ENCODE peak calls at places on chromosomes 6 and 20, in five cellular contexts. One of them, this sample, is unnamed.
A peak's percentile ranks its signal among the peaks of the same experiment; 100 is the strongest.

GRCh38 chr6:25405442-25405841 is 126.3 kb downstream of the CARMIL1 start:
- DNase-seq in cardiac muscle cell: no peak
- DNase-seq in neural progenitor cell: no peak
- DNase-seq in pancreas: no peak
- DNase-seq in right cardiac atrium: no peak
- DNase-seq in this sample: no peak

GRCh38 chr6:23851551-23851950 is 274.5 kb upstream of the NRSN1 start:
- DNase-seq in cardiac muscle cell: no peak
- DNase-seq in right cardiac atrium: no peak
- DNase-seq in neural progenitor cell: no peak
- DNase-seq in pancreas: no peak
- DNase-seq in this sample: no peak

GRCh38 chr20:24560571-24561485 is 91.4 kb downstream of the SYNDIG1 start:
- DNase-seq in pancreas: no peak
- DNase-seq in right cardiac atrium: no peak
- DNase-seq in neural progenitor cell: no peak
- DNase-seq in cardiac muscle cell: no peak
- DNase-seq in this sample: no peak

GRCh38 chr6:2351807-2352431 is 106.5 kb upstream of the GMDS start:
- DNase-seq in pancreas: no peak
- DNase-seq in cardiac muscle cell: no peak
- DNase-seq in neural progenitor cell: no peak
- DNase-seq in right cardiac atrium: peak; percentile 30
- DNase-seq in this sample: no peak

GRCh38 chr6:43887340-43887858 is 117.4 kb downstream of the VEGFA start:
- DNase-seq in pancreas: peak; percentile 58
- DNase-seq in cardiac muscle cell: no peak
- DNase-seq in right cardiac atrium: no peak
- DNase-seq in neural progenitor cell: no peak
- DNase-seq in this sample: no peak

GRCh38 chr6:76633259-76633658 is 560.8 kb upstream of the IMPG1 start:
- DNase-seq in cardiac muscle cell: no peak
- DNase-seq in pancreas: no peak
- DNase-seq in neural progenitor cell: peak; percentile 47
- DNase-seq in right cardiac atrium: no peak
- DNase-seq in this sample: no peak

GRCh38 chr6:81834141-81834621 is 81.7 kb upstream of the TENT5A start:
- DNase-seq in neural progenitor cell: no peak
- DNase-seq in right cardiac atrium: peak; percentile 74
- DNase-seq in pancreas: no peak
- DNase-seq in cardiac muscle cell: no peak
- DNase-seq in this sample: peak; percentile 58

GRCh38 chr20:43904195-43904594 is 10.5 kb upstream of the TOX2 start:
- DNase-seq in pancreas: no peak
- DNase-seq in cardiac muscle cell: no peak
- DNase-seq in right cardiac atrium: no peak
- DNase-seq in neural progenitor cell: peak; percentile 83
- DNase-seq in this sample: no peak

GRCh38 chr6:21750479-21751018 is 157.0 kb downstream of the SOX4 start:
- DNase-seq in pancreas: no peak
- DNase-seq in cardiac muscle cell: no peak
- DNase-seq in right cardiac atrium: no peak
- DNase-seq in neural progenitor cell: no peak
- DNase-seq in this sample: no peak

GRCh38 chr6:133761706-133762105 is 127.2 kb upstream of the TCF21 start:
- DNase-seq in cardiac muscle cell: no peak
- DNase-seq in right cardiac atrium: no peak
- DNase-seq in neural progenitor cell: no peak
- DNase-seq in pancreas: no peak
- DNase-seq in this sample: no peak

GRCh38 chr6:24489881-24490280 is 503 bp upstream of the GPLD1 start:
- DNase-seq in neural progenitor cell: no peak
- DNase-seq in pancreas: no peak
- DNase-seq in cardiac muscle cell: no peak
- DNase-seq in right cardiac atrium: no peak
- DNase-seq in this sample: no peak

GRCh38 chr20:3679749-3680700 is 1.8 kb downstream of the ADAM33 start:
- DNase-seq in neural progenitor cell: peak; percentile 27
- DNase-seq in pancreas: no peak
- DNase-seq in right cardiac atrium: peak; percentile 80
- DNase-seq in cardiac muscle cell: no peak
- DNase-seq in this sample: peak; percentile 56

GRCh38 chr6:43491750-43492661 is 14.6 kb downstream of the TJAP1 start:
- DNase-seq in cardiac muscle cell: no peak
- DNase-seq in pancreas: no peak
- DNase-seq in neural progenitor cell: no peak
- DNase-seq in right cardiac atrium: peak; percentile 87
- DNase-seq in this sample: peak; percentile 88

GRCh38 chr20:47150403-47151152 is 205.9 kb downstream of the ZMYND8 start:
- DNase-seq in neural progenitor cell: peak; percentile 91
- DNase-seq in pancreas: no peak
- DNase-seq in right cardiac atrium: peak; percentile 60
- DNase-seq in cardiac muscle cell: peak; percentile 80
- DNase-seq in this sample: peak; percentile 46

GRCh38 chr6:31210119-31210518 is 39.6 kb upstream of the POU5F1 start:
- DNase-seq in cardiac muscle cell: no peak
- DNase-seq in pancreas: no peak
- DNase-seq in neural progenitor cell: no peak
- DNase-seq in right cardiac atrium: no peak
- DNase-seq in this sample: no peak

GRCh38 chr6:39051399-39052122 is 3.0 kb downstream of the GLP1R start:
- DNase-seq in neural progenitor cell: no peak
- DNase-seq in pancreas: peak; percentile 52
- DNase-seq in right cardiac atrium: no peak
- DNase-seq in cardiac muscle cell: no peak
- DNase-seq in this sample: no peak

GRCh38 chr6:14354919-14355572 is 237.5 kb downstream of the CD83 start:
- DNase-seq in neural progenitor cell: no peak
- DNase-seq in pancreas: no peak
- DNase-seq in cardiac muscle cell: no peak
- DNase-seq in right cardiac atrium: peak; percentile 72
- DNase-seq in this sample: peak; percentile 69

GRCh38 chr20:45436732-45437485 is 21.0 kb downstream of the PIGT start:
- DNase-seq in pancreas: peak; percentile 96
- DNase-seq in right cardiac atrium: peak; percentile 89
- DNase-seq in neural progenitor cell: peak; percentile 90
- DNase-seq in cardiac muscle cell: peak; percentile 92
- DNase-seq in this sample: peak; percentile 91

GRCh38 chr20:24164360-24164759 is 175.8 kb upstream of the GGTLC1 start:
- DNase-seq in cardiac muscle cell: peak; percentile 34
- DNase-seq in pancreas: no peak
- DNase-seq in right cardiac atrium: no peak
- DNase-seq in neural progenitor cell: peak; percentile 38
- DNase-seq in this sample: no peak

GRCh38 chr6:47769951-47770350 is 11.9 kb upstream of the OPN5 start:
- DNase-seq in cardiac muscle cell: no peak
- DNase-seq in neural progenitor cell: no peak
- DNase-seq in right cardiac atrium: no peak
- DNase-seq in pancreas: no peak
- DNase-seq in this sample: no peak

GRCh38 chr6:78383968-78384367 is 483.4 kb upstream of the IRAK1BP1 start:
- DNase-seq in cardiac muscle cell: no peak
- DNase-seq in right cardiac atrium: no peak
- DNase-seq in pancreas: no peak
- DNase-seq in neural progenitor cell: no peak
- DNase-seq in this sample: no peak

GRCh38 chr6:32177182-32177787 is 920 bp upstream of the RNF5 start:
- DNase-seq in pancreas: no peak
- DNase-seq in right cardiac atrium: no peak
- DNase-seq in cardiac muscle cell: peak; percentile 77
- DNase-seq in neural progenitor cell: peak; percentile 83
- DNase-seq in this sample: no peak

GRCh38 chr6:139250296-139251274 is 41.2 kb downstream of the TXLNB start:
- DNase-seq in right cardiac atrium: peak; percentile 48
- DNase-seq in cardiac muscle cell: peak; percentile 73
- DNase-seq in neural progenitor cell: peak; percentile 80
- DNase-seq in pancreas: peak; percentile 65
- DNase-seq in this sample: peak; percentile 52

GRCh38 chr6:115613488-115613887 is 447.2 kb downstream of the FRK start:
- DNase-seq in pancreas: no peak
- DNase-seq in neural progenitor cell: no peak
- DNase-seq in cardiac muscle cell: no peak
- DNase-seq in right cardiac atrium: no peak
- DNase-seq in this sample: no peak

GRCh38 chr6:136117081-136117480 is 133.0 kb downstream of the MTFR2 start:
- DNase-seq in cardiac muscle cell: no peak
- DNase-seq in neural progenitor cell: no peak
- DNase-seq in right cardiac atrium: no peak
- DNase-seq in pancreas: no peak
- DNase-seq in this sample: no peak

GRCh38 chr6:158043008-158043407 is 61.3 kb downstream of the SYNJ2 start:
- DNase-seq in neural progenitor cell: no peak
- DNase-seq in pancreas: peak; percentile 54
- DNase-seq in right cardiac atrium: no peak
- DNase-seq in cardiac muscle cell: no peak
- DNase-seq in this sample: peak; percentile 19

GRCh38 chr6:42007753-42008528 is 42.4 kb upstream of the TAF8 start:
- DNase-seq in neural progenitor cell: no peak
- DNase-seq in pancreas: no peak
- DNase-seq in right cardiac atrium: no peak
- DNase-seq in cardiac muscle cell: no peak
- DNase-seq in this sample: no peak

GRCh38 chr20:8020314-8021079 is 936 bp upstream of the TMX4 start:
- DNase-seq in neural progenitor cell: no peak
- DNase-seq in right cardiac atrium: no peak
- DNase-seq in cardiac muscle cell: no peak
- DNase-seq in pancreas: no peak
- DNase-seq in this sample: no peak

GRCh38 chr6:56091159-56091869 is 156.1 kb downstream of the COL21A1 start:
- DNase-seq in right cardiac atrium: no peak
- DNase-seq in cardiac muscle cell: peak; percentile 10
- DNase-seq in pancreas: no peak
- DNase-seq in neural progenitor cell: no peak
- DNase-seq in this sample: no peak

GRCh38 chr6:148451690-148452089 is 109.1 kb downstream of the SASH1 start:
- DNase-seq in pancreas: no peak
- DNase-seq in neural progenitor cell: no peak
- DNase-seq in cardiac muscle cell: no peak
- DNase-seq in right cardiac atrium: no peak
- DNase-seq in this sample: no peak

GRCh38 chr6:160455484-160456213 is 107.5 kb downstream of the SLC22A3 start:
- DNase-seq in right cardiac atrium: peak; percentile 40
- DNase-seq in pancreas: peak; percentile 78
- DNase-seq in neural progenitor cell: peak; percentile 70
- DNase-seq in cardiac muscle cell: peak; percentile 67
- DNase-seq in this sample: peak; percentile 45

GRCh38 chr6:104281370-104281769 is 578.3 kb downstream of the HACE1 start:
- DNase-seq in pancreas: no peak
- DNase-seq in right cardiac atrium: no peak
- DNase-seq in neural progenitor cell: no peak
- DNase-seq in cardiac muscle cell: no peak
- DNase-seq in this sample: no peak

GRCh38 chr6:118908441-118908840 is 14.5 kb downstream of the ASF1A start:
- DNase-seq in right cardiac atrium: no peak
- DNase-seq in cardiac muscle cell: no peak
- DNase-seq in neural progenitor cell: no peak
- DNase-seq in pancreas: no peak
- DNase-seq in this sample: no peak

GRCh38 chr6:146090474-146090873 is 61.6 kb downstream of the GRM1 start:
- DNase-seq in right cardiac atrium: no peak
- DNase-seq in neural progenitor cell: no peak
- DNase-seq in pancreas: no peak
- DNase-seq in cardiac muscle cell: no peak
- DNase-seq in this sample: no peak

GRCh38 chr20:2299301-2299700 is 3.5 kb downstream of the TGM3 start:
- DNase-seq in neural progenitor cell: no peak
- DNase-seq in right cardiac atrium: peak; percentile 45
- DNase-seq in cardiac muscle cell: no peak
- DNase-seq in pancreas: no peak
- DNase-seq in this sample: peak; percentile 25

GRCh38 chr6:35497571-35498406 is 910 bp upstream of the TEAD3 start:
- DNase-seq in right cardiac atrium: peak; percentile 85
- DNase-seq in pancreas: peak; percentile 73
- DNase-seq in cardiac muscle cell: peak; percentile 66
- DNase-seq in neural progenitor cell: peak; percentile 67
- DNase-seq in this sample: peak; percentile 83

GRCh38 chr6:144712541-144712940 is 427.4 kb downstream of the UTRN start:
- DNase-seq in neural progenitor cell: no peak
- DNase-seq in pancreas: no peak
- DNase-seq in cardiac muscle cell: no peak
- DNase-seq in right cardiac atrium: no peak
- DNase-seq in this sample: no peak

GRCh38 chr6:4829089-4829488 is 52.9 kb downstream of the CDYL start:
- DNase-seq in neural progenitor cell: no peak
- DNase-seq in cardiac muscle cell: no peak
- DNase-seq in right cardiac atrium: no peak
- DNase-seq in pancreas: no peak
- DNase-seq in this sample: no peak
- H3K4me1 ChIP-seq in neural progenitor cell: no peaks in the 10 kb centered on the region
- H3K4me1 ChIP-seq in cardiac muscle cell: no peaks in the 10 kb centered on the region
- H3K4me1 ChIP-seq in right cardiac atrium: no peaks in the 10 kb centered on the region
- H3K4me1 ChIP-seq in pancreas: no peaks in the 10 kb centered on the region
- H3K4me1 ChIP-seq in this sample: no peaks in the 10 kb centered on the region

DNA sequence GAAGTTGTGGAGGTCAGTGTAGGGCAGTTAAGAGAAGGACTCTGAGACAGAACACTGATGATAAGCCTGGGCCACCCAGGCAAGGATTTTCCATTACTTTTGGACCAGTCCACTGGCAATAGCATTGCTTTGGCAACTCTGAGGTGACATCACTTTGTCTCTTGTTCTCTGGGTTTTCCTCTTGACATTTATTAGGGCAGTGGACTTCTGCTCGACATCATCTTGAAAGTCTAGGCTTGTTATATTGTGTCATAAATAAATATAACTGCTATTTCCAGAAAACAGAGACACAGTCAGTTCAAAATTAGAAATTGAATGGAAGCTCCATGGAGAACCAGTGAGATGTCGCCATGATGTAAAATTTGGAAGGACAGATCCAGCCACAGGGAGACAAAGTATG is 268.1 kb downstream of the SMOC2 start:
- DNase-seq in right cardiac atrium: no peak
- DNase-seq in cardiac muscle cell: no peak
- DNase-seq in pancreas: no peak
- DNase-seq in neural progenitor cell: no peak
- DNase-seq in this sample: no peak
- H3K27ac ChIP-seq in right cardiac atrium: no peak overlapping the region
- H3K27ac ChIP-seq in cardiac muscle cell: no peak overlapping the region
- H3K27ac ChIP-seq in pancreas: no peak overlapping the region
- H3K27ac ChIP-seq in neural progenitor cell: no peak overlapping the region
- H3K27ac ChIP-seq in this sample: no peak overlapping the region

GRCh38 chr20:50378170-50379000 is 131.8 kb upstream of the PTPN1 start:
- DNase-seq in right cardiac atrium: no peak
- DNase-seq in neural progenitor cell: no peak
- DNase-seq in cardiac muscle cell: no peak
- DNase-seq in pancreas: no peak
- DNase-seq in this sample: no peak
- H3K4me1 ChIP-seq in right cardiac atrium: peaks cover 17% of the 10 kb centered on the region
- H3K4me1 ChIP-seq in neural progenitor cell: no peaks in the 10 kb centered on the region
- H3K4me1 ChIP-seq in cardiac muscle cell: peaks cover 8% of the 10 kb centered on the region
- H3K4me1 ChIP-seq in pancreas: peaks cover 37% of the 10 kb centered on the region
- H3K4me1 ChIP-seq in this sample: peaks cover 33% of the 10 kb centered on the region

GRCh38 chr20:14219801-14220461 is 117.5 kb downstream of the FLRT3 start:
- DNase-seq in neural progenitor cell: no peak
- DNase-seq in pancreas: no peak
- DNase-seq in cardiac muscle cell: no peak
- DNase-seq in right cardiac atrium: no peak
- DNase-seq in this sample: no peak

GRCh38 chr20:14223806-14224205 is 113.6 kb downstream of the FLRT3 start:
- DNase-seq in cardiac muscle cell: no peak
- DNase-seq in neural progenitor cell: no peak
- DNase-seq in pancreas: no peak
- DNase-seq in right cardiac atrium: no peak
- DNase-seq in this sample: no peak

GRCh38 chr20:14220986-14221385 is 116.4 kb downstream of the FLRT3 start:
- DNase-seq in neural progenitor cell: no peak
- DNase-seq in right cardiac atrium: no peak
- DNase-seq in cardiac muscle cell: no peak
- DNase-seq in pancreas: no peak
- DNase-seq in this sample: no peak
- H3K27ac ChIP-seq in neural progenitor cell: no peak overlapping the region
- H3K27ac ChIP-seq in right cardiac atrium: no peak overlapping the region
- H3K27ac ChIP-seq in cardiac muscle cell: no peak overlapping the region
- H3K27ac ChIP-seq in pancreas: no peak overlapping the region
- H3K27ac ChIP-seq in this sample: no peak overlapping the region